ENCODE peak calls at places on chromosomes 1 and 21, in five cellular contexts. J, D, P, R and C are unnamed samples.

GRCh38 chr1:207903767-207904166 is 7.2 kb downstream of the CD34 start:
- DNase-seq in P (no peak), R (no peak), J (no peak), D (no peak), C (no peak)

GRCh38 chr1:165484532-165484931 is 39.6 kb upstream of the RXRG start:
- DNase-seq in R (no peak), J (no peak), P (no peak), D (no peak), C (no peak)

GRCh38 chr1:72946901-72947505 is 664.7 kb upstream of the NEGR1 start:
- DNase-seq in R (no peak), D (no peak), J (no peak), P (no peak), C (no peak)

GRCh38 chr1:39116868-39117728 is 87.4 kb upstream of the MACF1 start:
- DNase-seq in P (no peak), D (no peak), J (no peak), R (no peak), C (no peak)

GRCh38 chr1:113042336-113043143 is 30.5 kb upstream of the LRIG2 start:
- DNase-seq in D (peak; percentile 77), R (peak; percentile 49), J (peak; percentile 55), P (peak; percentile 62), C (peak; percentile 83)

GRCh38 chr21:31182231-31183129 is 144.2 kb upstream of the KRTAP19-8 start:
- DNase-seq in J (no peak), P (no peak), D (no peak), R (no peak), C (no peak)

GRCh38 chr1:91383461-91383860 is 21.2 kb downstream of the HFM1 start:
- DNase-seq in R (no peak), J (no peak), P (no peak), D (no peak), C (no peak)

GRCh38 chr1:94679336-94680007 is 137.9 kb upstream of the F3 start:
- DNase-seq in P (peak; percentile 43), D (no peak), J (no peak), R (peak; percentile 36), C (peak; percentile 80)

GRCh38 chr1:177571485-177572076 is 398.3 kb downstream of the SEC16B start:
- DNase-seq in P (no peak), J (no peak), D (peak; percentile 41), R (no peak), C (no peak)

GRCh38 chr1:9442266-9442846 is 96.9 kb upstream of the SLC25A33 start:
- DNase-seq in P (no peak), D (no peak), J (no peak), R (peak; percentile 59), C (no peak)

GRCh38 chr21:15521644-15522001 is 208.2 kb upstream of the USP25 start:
- DNase-seq in R (no peak), D (no peak), P (no peak), J (no peak), C (no peak)

GRCh38 chr1:223129229-223129851 is 13.7 kb downstream of the TLR5 start:
- DNase-seq in P (peak; percentile 86), D (peak; percentile 72), R (peak; percentile 52), J (peak; percentile 85), C (peak; percentile 95)

GRCh38 chr1:8018492-8019228 is 7.4 kb downstream of the ERRFI1 start:
- DNase-seq in J (no peak), D (no peak), R (no peak), P (no peak), C (no peak)

GRCh38 chr21:20971296-20971921 is 26.8 kb upstream of the NCAM2 start:
- DNase-seq in J (no peak), D (no peak), R (no peak), P (peak; percentile 21), C (no peak)

GRCh38 chr1:117189726-117190125 is 21.0 kb downstream of the VTCN1 start:
- DNase-seq in R (no peak), D (no peak), P (no peak), J (no peak), C (no peak)

GRCh38 chr1:117188268-117189108 is 22.2 kb downstream of the VTCN1 start:
- DNase-seq in P (no peak), J (no peak), D (no peak), R (no peak), C (no peak)

DNA sequence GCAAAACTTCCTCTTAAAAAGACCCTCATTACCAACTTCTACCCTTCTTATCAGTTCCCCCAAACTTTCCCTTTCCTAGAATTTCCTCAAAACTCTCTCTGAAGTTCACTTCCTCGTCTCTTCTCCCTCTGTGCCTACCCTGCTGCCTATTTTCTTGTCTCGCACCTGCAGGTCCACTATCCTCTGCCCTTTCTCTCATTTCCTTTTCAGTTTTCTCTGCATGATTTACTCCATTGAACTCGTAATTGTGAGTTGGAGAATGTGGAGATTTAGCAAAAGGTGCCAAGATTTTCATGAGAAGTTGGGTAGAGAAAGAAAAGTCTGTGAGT is 21.7 kb downstream of the VTCN1 start:
- DNase-seq in J (no peak), P (no peak), D (no peak), R (no peak), C (no peak)
- H3K4me1 ChIP-seq in J (peaks cover 3% of the 10 kb centered on the region), P (no peaks in the 10 kb centered on the region), D (no peaks in the 10 kb centered on the region), R (no peaks in the 10 kb centered on the region), C (no peaks in the 10 kb centered on the region)

GRCh38 chr1:234519506-234519905 is 40.5 kb upstream of the TARBP1 start:
- DNase-seq in P (no peak), R (no peak), D (no peak), J (no peak), C (no peak)
- H3K27ac ChIP-seq in P (peak overlapping the region; percentile 66), R (no peak overlapping the region), D (no peak overlapping the region), J (no peak overlapping the region), C (no peak overlapping the region)

DNA sequence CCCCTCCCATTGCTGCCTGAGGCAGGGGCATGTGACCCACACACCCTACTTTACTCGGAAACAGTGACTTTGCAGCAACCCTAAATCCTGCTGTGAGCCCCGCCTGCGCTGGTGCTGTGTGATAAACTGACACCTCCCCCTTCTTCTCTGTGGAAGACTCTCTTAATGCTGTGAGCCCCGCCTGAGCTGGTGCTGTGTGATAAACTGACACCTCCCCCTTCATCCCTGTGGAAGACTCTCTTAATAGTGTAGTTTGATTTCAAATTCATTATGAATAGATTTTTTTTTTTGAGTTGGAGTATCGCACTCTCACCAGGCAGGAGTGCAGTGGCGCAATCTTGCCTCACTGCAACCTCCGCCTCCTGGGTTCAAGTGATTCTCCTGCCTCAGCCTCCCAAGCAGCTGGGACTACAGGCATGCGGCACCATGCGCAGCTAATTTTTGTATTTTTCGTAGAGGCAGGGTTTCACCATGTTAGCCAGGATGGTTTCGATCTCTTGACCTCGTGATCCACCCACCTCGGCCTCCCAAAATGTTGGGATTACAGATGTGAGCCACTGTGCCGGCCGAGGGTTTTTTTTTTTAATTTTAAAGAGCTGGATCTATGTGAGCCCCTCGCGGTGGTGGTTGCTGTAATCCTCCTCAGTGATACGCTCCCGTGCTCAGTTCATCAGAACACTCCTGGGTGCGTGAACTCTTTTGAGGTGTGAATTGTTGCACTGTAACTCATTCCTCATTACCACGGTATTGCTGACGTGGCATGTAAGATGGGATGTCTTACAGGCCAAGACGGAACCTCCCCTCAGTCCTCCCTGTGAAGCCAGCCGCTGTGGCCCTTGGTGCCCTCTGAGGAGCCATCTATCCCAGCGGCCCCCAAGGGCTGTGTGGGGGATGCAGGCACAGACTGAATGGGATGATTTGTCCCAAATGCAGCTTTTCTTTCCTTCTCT is 60.3 kb downstream of the GALNT2 start:
- DNase-seq in J (no peak), R (no peak), P (no peak), D (no peak), C (no peak)
- H3K4me1 ChIP-seq in J (peaks cover 39% of the 10 kb centered on the region), R (peaks cover 34% of the 10 kb centered on the region), P (peaks cover 36% of the 10 kb centered on the region), D (peaks cover 6% of the 10 kb centered on the region), C (peaks cover 6% of the 10 kb centered on the region)

GRCh38 chr1:230170153-230170547 is 103.1 kb downstream of the GALNT2 start:
- DNase-seq in R (no peak), J (no peak), D (no peak), P (no peak), C (no peak)

GRCh38 chr1:230172016-230172356 is 104.9 kb downstream of the GALNT2 start:
- DNase-seq in D (peak; percentile 20), R (no peak), P (no peak), J (no peak), C (no peak)

GRCh38 chr1:230170610-230171009 is 103.6 kb downstream of the GALNT2 start:
- DNase-seq in R (no peak), J (no peak), D (no peak), P (no peak), C (no peak)

GRCh38 chr1:230173176-230173575 is 106.1 kb downstream of the GALNT2 start:
- DNase-seq in P (no peak), J (no peak), R (no peak), D (peak; percentile 4), C (no peak)

GRCh38 chr1:230171337-230172015 is 104.4 kb downstream of the GALNT2 start:
- DNase-seq in J (no peak), D (peak; percentile 14), P (no peak), R (no peak), C (no peak)
- H3K27ac ChIP-seq in J (no peak overlapping the region), D (no peak overlapping the region), P (no peak overlapping the region), R (no peak overlapping the region), C (peak overlapping the region; percentile 68)

DNA sequence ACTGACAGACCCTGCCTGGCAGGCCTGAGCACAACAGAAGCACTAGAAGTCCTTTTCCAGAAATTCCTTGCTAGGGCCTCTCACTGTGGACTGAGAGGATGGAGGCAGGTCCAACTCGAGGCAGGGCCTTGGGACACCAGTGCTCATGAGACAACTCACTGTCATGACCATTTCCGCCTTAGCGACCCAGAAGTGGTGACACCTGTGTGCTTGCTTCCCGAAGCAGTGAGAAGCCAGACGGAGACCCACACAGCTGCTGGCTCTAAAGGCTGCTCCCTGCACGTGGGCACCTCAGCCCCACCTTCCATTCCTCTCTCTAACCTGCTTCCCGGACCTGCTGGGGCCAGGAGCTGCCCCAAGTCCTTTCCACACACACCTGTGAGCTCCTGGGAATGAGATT is 33.0 kb downstream of the KCNC4 start:
- DNase-seq in D (no peak), P (no peak), R (no peak), J (no peak), C (no peak)
- H3K4me1 ChIP-seq in D (peaks cover 26% of the 10 kb centered on the region), P (no peaks in the 10 kb centered on the region), R (peaks cover 12% of the 10 kb centered on the region), J (no peaks in the 10 kb centered on the region), C (no peaks in the 10 kb centered on the region)

GRCh38 chr1:235642021-235642942 is 7.3 kb downstream of the GNG4 start:
- DNase-seq in D (peak; percentile 37), J (no peak), P (no peak), R (no peak), C (no peak)
- H3K27ac ChIP-seq in D (peak overlapping the region; percentile 26), J (no peak overlapping the region), P (no peak overlapping the region), R (no peak overlapping the region), C (no peak overlapping the region)

GRCh38 chr1:6361124-6361775 is 32.3 kb downstream of the ACOT7 start:
- DNase-seq in D (no peak), P (no peak), J (no peak), R (no peak), C (no peak)
- H3K4me1 ChIP-seq in D (peaks cover 60% of the 10 kb centered on the region), P (peaks cover 27% of the 10 kb centered on the region), J (peaks cover 23% of the 10 kb centered on the region), R (peaks cover 26% of the 10 kb centered on the region), C (no peaks in the 10 kb centered on the region)